ENCODE peak calls at places on chromosomes 1 and 21, in nine cellular contexts. M is Jurkat, Clone E6-1; K is HFF-Myc; E is astrocyte of the cerebellum; P is HCT116; C is progenitor cell of endocrine pancreas; T is GM12892; G is glomerular endothelial cell; W is A549. H is an unnamed sample.

GRCh38 chr1:83901547-83902155 is 97.3 kb downstream of the TTLL7 start:
- DNase-seq in M (no peak), K (peak), E (no peak), P (no peak), C (no peak), T (no peak), G (no peak), W (peak), H (peak)

GRCh38 chr1:94675373-94675772 is 133.8 kb upstream of the F3 start:
- DNase-seq in M (no peak), K (no peak), E (peak), P (no peak), C (no peak), T (no peak), G (no peak), W (no peak), H (no peak)

GRCh38 chr1:17441265-17441992 is 2.0 kb upstream of the RCC2 start:
- DNase-seq in M (no peak), K (no peak), E (no peak), P (peak), C (no peak), T (no peak), G (no peak), W (peak), H (peak)

GRCh38 chr21:41699311-41699710 is 67.5 kb downstream of the RIPK4 start:
- DNase-seq in M (no peak), K (no peak), E (no peak), P (no peak), C (no peak), T (no peak), G (no peak), W (no peak), H (no peak)

GRCh38 chr1:226526801-226527595 is 21.6 kb upstream of the STUM start:
- DNase-seq in M (no peak), K (no peak), E (no peak), P (peak), C (no peak), T (no peak), G (no peak), W (peak), H (no peak)

GRCh38 chr21:17391811-17392340 is 121.0 kb upstream of the CXADR start:
- DNase-seq in M (no peak), K (no peak), E (no peak), P (no peak), C (no peak), T (no peak), G (no peak), W (no peak), H (peak)

GRCh38 chr1:77164434-77164944 is 54.7 kb downstream of the PIGK start:
- DNase-seq in M (no peak), K (no peak), E (no peak), P (no peak), C (no peak), T (no peak), G (no peak), W (no peak), H (no peak)

GRCh38 chr21:34306246-34306645 is 57.6 kb upstream of the KCNE2 start:
- DNase-seq in M (no peak), K (no peak), E (no peak), P (no peak), C (no peak), T (no peak), G (no peak), W (no peak), H (no peak)

GRCh38 chr1:162543228-162543627 is 18.3 kb upstream of the UAP1 start:
- DNase-seq in M (no peak), K (no peak), E (no peak), P (no peak), C (no peak), T (no peak), G (no peak), W (no peak), H (no peak)

GRCh38 chr21:38740131-38740530 is 65.6 kb upstream of the ETS2 start:
- DNase-seq in M (no peak), K (no peak), E (no peak), P (no peak), C (no peak), T (no peak), G (no peak), W (no peak), H (no peak)

GRCh38 chr1:236608930-236609726 is 4.8 kb upstream of the HEATR1 start:
- DNase-seq in M (peak), K (no peak), E (peak), P (peak), C (peak), T (no peak), G (no peak), W (peak), H (peak)

GRCh38 chr1:200684015-200684414 is 14.3 kb upstream of the DDX59 start:
- DNase-seq in M (no peak), K (no peak), E (no peak), P (no peak), C (no peak), T (no peak), G (no peak), W (peak), H (peak)

GRCh38 chr1:192604979-192605620 is 29.5 kb downstream of the RGS1 start:
- DNase-seq in M (no peak), K (no peak), E (no peak), P (no peak), C (no peak), T (no peak), G (no peak), W (no peak), H (no peak)

GRCh38 chr1:243977104-243977503 is 74.0 kb upstream of the ZBTB18 start:
- DNase-seq in M (no peak), K (no peak), E (peak), P (no peak), C (no peak), T (no peak), G (no peak), W (no peak), H (no peak)

GRCh38 chr1:93056214-93056613 is 22.9 kb upstream of the MTF2 start:
- DNase-seq in M (no peak), K (no peak), E (peak), P (no peak), C (peak), T (no peak), G (no peak), W (no peak), H (no peak)

GRCh38 chr1:4702464-4702863 is 48.1 kb downstream of the AJAP1 start:
- DNase-seq in M (no peak), K (no peak), E (no peak), P (no peak), C (no peak), T (no peak), G (no peak), W (no peak), H (no peak)

GRCh38 chr1:202806845-202807366 is 1.3 kb downstream of the KDM5B start:
- DNase-seq in M (no peak), K (no peak), E (no peak), P (no peak), C (no peak), T (peak), G (no peak), W (peak), H (no peak)

GRCh38 chr1:181102841-181103240 is 14.3 kb downstream of the IER5 start:
- DNase-seq in M (no peak), K (no peak), E (no peak), P (no peak), C (no peak), T (no peak), G (no peak), W (no peak), H (no peak)

GRCh38 chr1:213724640-213725536 is 262.9 kb upstream of the PROX1 start:
- DNase-seq in M (peak), K (no peak), E (peak), P (no peak), C (no peak), T (no peak), G (no peak), W (no peak), H (no peak)

GRCh38 chr1:109283748-109284600 is 1.0 kb upstream of the PSRC1 start:
- DNase-seq in M (no peak), K (no peak), E (peak), P (no peak), C (no peak), T (no peak), G (no peak), W (no peak), H (no peak)

GRCh38 chr1:231937013-231937754 is 310.6 kb downstream of the DISC1 start:
- DNase-seq in M (no peak), K (no peak), E (no peak), P (no peak), C (no peak), T (no peak), G (no peak), W (no peak), H (no peak)

GRCh38 chr1:230020451-230020850 is 46.6 kb upstream of the GALNT2 start:
- DNase-seq in M (no peak), K (no peak), E (no peak), P (no peak), C (no peak), T (no peak), G (no peak), W (no peak), H (no peak)

GRCh38 chr1:94101613-94101940 is 19.4 kb downstream of the ABCA4 start:
- DNase-seq in M (no peak), K (no peak), E (no peak), P (no peak), C (no peak), T (no peak), G (no peak), W (no peak), H (peak)

GRCh38 chr1:151147132-151147503 is 687 bp upstream of the SEMA6C start:
- DNase-seq in M (no peak), K (no peak), E (no peak), P (no peak), C (no peak), T (no peak), G (no peak), W (no peak), H (no peak)

H was measured in PC-9.